ENCODE peak calls at places on chromosomes 1 and 21, in five cellular contexts. One of them, this sample, is unnamed.
A peak's percentile ranks its signal among the peaks of the same experiment; 100 is the strongest.

GRCh38 chr1:64484651-64485050 is 14.7 kb downstream of the CACHD1 start:
- DNase-seq in midbrain: no peak
- DNase-seq in uterus: no peak
- DNase-seq in Caki2: peak; percentile 69
- DNase-seq in mesenteric fat pad: no peak
- DNase-seq in this sample: no peak

GRCh38 chr21:35273331-35273730 is 224.2 kb upstream of the RUNX1 start:
- DNase-seq in uterus: no peak
- DNase-seq in Caki2: no peak
- DNase-seq in mesenteric fat pad: no peak
- DNase-seq in midbrain: no peak
- DNase-seq in this sample: no peak

GRCh38 chr1:113675299-113675698 is 84.0 kb downstream of the PHTF1 start:
- DNase-seq in midbrain: no peak
- DNase-seq in mesenteric fat pad: no peak
- DNase-seq in uterus: no peak
- DNase-seq in Caki2: peak; percentile 7
- DNase-seq in this sample: no peak

GRCh38 chr21:39444406-39445145 is 1.0 kb downstream of the LCA5L start:
- DNase-seq in midbrain: no peak
- DNase-seq in uterus: peak; percentile 23
- DNase-seq in mesenteric fat pad: no peak
- DNase-seq in Caki2: no peak
- DNase-seq in this sample: no peak

GRCh38 chr21:36910581-36911307 is 55.7 kb downstream of the HLCS start:
- DNase-seq in midbrain: no peak
- DNase-seq in Caki2: no peak
- DNase-seq in uterus: no peak
- DNase-seq in mesenteric fat pad: no peak
- DNase-seq in this sample: no peak

GRCh38 chr1:180170569-180170968 is 15.9 kb downstream of the QSOX1 start:
- DNase-seq in Caki2: no peak
- DNase-seq in midbrain: no peak
- DNase-seq in uterus: no peak
- DNase-seq in mesenteric fat pad: peak; percentile 30
- DNase-seq in this sample: no peak

GRCh38 chr1:70627910-70628309 is 216.8 kb downstream of the CTH start:
- DNase-seq in midbrain: no peak
- DNase-seq in uterus: no peak
- DNase-seq in Caki2: no peak
- DNase-seq in mesenteric fat pad: no peak
- DNase-seq in this sample: no peak

GRCh38 chr1:179229214-179230140 is at the start of gene ABL2:
- DNase-seq in midbrain: peak; percentile 24
- DNase-seq in mesenteric fat pad: no peak
- DNase-seq in uterus: peak; percentile 19
- DNase-seq in Caki2: peak; percentile 48
- DNase-seq in this sample: peak; percentile 77

GRCh38 chr1:110087812-110088738 is 17.6 kb upstream of the ALX3 start:
- DNase-seq in uterus: peak; percentile 50
- DNase-seq in Caki2: peak; percentile 21
- DNase-seq in mesenteric fat pad: no peak
- DNase-seq in midbrain: peak; percentile 52
- DNase-seq in this sample: no peak

GRCh38 chr1:172948457-172948856 is 102.3 kb downstream of the TNFSF18 start:
- DNase-seq in Caki2: no peak
- DNase-seq in mesenteric fat pad: no peak
- DNase-seq in midbrain: no peak
- DNase-seq in uterus: no peak
- DNase-seq in this sample: no peak

This sample was measured in cardiac septum.